ENCODE peak calls at places on chromosome 18, in five cellular contexts. F is ascending aorta, K is ovary, B is cardiac muscle cell, H is SJSA1. V is an unnamed sample.

GRCh38 chr18:10094154-10094553 is 180.3 kb downstream of the VAPA start:
- DNase-seq in K (no peak), F (no peak), B (no peak), H (peak; percentile 6), V (no peak)

GRCh38 chr18:48818329-48819254 is 132.2 kb downstream of the SMAD7 start:
- DNase-seq in H (no peak), K (peak; percentile 4), F (no peak), B (no peak), V (peak; percentile 32)

GRCh38 chr18:48953096-48953706 is 2.4 kb upstream of the SMAD7 start:
- DNase-seq in F (no peak), B (no peak), H (no peak), K (no peak), V (no peak)

GRCh38 chr18:2714140-2714539 is 58.6 kb downstream of the SMCHD1 start:
- DNase-seq in F (no peak), K (no peak), B (no peak), H (no peak), V (no peak)

GRCh38 chr18:9950289-9951016 is 36.6 kb downstream of the VAPA start:
- DNase-seq in K (no peak), H (no peak), F (no peak), B (no peak), V (no peak)

GRCh38 chr18:54774423-54774822 is 53.9 kb upstream of the RAB27B start:
- DNase-seq in K (no peak), H (peak; percentile 62), B (no peak), F (no peak), V (no peak)

GRCh38 chr18:75267643-75268184 is 57.1 kb downstream of the TSHZ1 start:
- DNase-seq in B (no peak), K (no peak), F (no peak), H (no peak), V (no peak)

GRCh38 chr18:77100751-77101355 is 31.7 kb downstream of the MBP start:
- DNase-seq in K (no peak), F (no peak), B (no peak), H (peak; percentile 8), V (no peak)

GRCh38 chr18:49988733-49989132 is 175.4 kb upstream of the ACAA2 start:
- DNase-seq in B (no peak), H (no peak), K (no peak), F (no peak), V (no peak)

GRCh38 chr18:74196220-74197119 is 48.1 kb downstream of the TIMM21 start:
- DNase-seq in F (no peak), H (peak; percentile 70), B (peak; percentile 72), K (no peak), V (peak; percentile 63)

GRCh38 chr18:35030234-35030989 is 10.8 kb upstream of the MAPRE2 start:
- DNase-seq in B (no peak), F (no peak), H (peak; percentile 27), K (no peak), V (no peak)

GRCh38 chr18:47594621-47595086 is 335.8 kb downstream of the SMAD2 start:
- DNase-seq in F (no peak), K (no peak), H (no peak), B (no peak), V (no peak)

GRCh38 chr18:456361-456821 is 44.1 kb downstream of the COLEC12 start:
- DNase-seq in B (no peak), K (no peak), H (no peak), F (no peak), V (no peak)

GRCh38 chr18:56245856-56246575 is 392.4 kb downstream of the TXNL1 start:
- DNase-seq in B (no peak), F (no peak), H (peak; percentile 97), K (no peak), V (no peak)

GRCh38 chr18:433297-433696 is 67.2 kb downstream of the COLEC12 start:
- DNase-seq in F (no peak), K (no peak), H (no peak), B (no peak), V (no peak)

GRCh38 chr18:10526211-10526949 is 553 bp downstream of the NAPG start:
- DNase-seq in K (peak; percentile 77), H (peak; percentile 37), B (peak; percentile 85), F (no peak), V (peak; percentile 83)

GRCh38 chr18:77339093-77339492 is 89.4 kb downstream of the GALR1 start:
- DNase-seq in H (no peak), K (no peak), F (no peak), B (no peak), V (no peak)

GRCh38 chr18:9884090-9884489 is 1.7 kb upstream of the TXNDC2 start:
- DNase-seq in K (no peak), F (no peak), B (no peak), H (no peak), V (no peak)

GRCh38 chr18:69599377-69599776 is 198.7 kb downstream of the DOK6 start:
- DNase-seq in F (no peak), B (no peak), K (no peak), H (no peak), V (no peak)

GRCh38 chr18:56096861-56097260 is 508.9 kb upstream of the TCF4 start:
- DNase-seq in B (no peak), K (no peak), H (no peak), F (no peak), V (no peak)

GRCh38 chr18:48683661-48684060 is 144.8 kb downstream of the CTIF start:
- DNase-seq in B (no peak), F (no peak), H (no peak), K (peak; percentile 15), V (no peak)

GRCh38 chr18:78915446-78916008 is 64.1 kb upstream of the SALL3 start:
- DNase-seq in H (no peak), F (no peak), K (no peak), B (no peak), V (peak; percentile 24)

GRCh38 chr18:48973731-48974130 is 23.0 kb upstream of the SMAD7 start:
- DNase-seq in B (peak; percentile 41), F (no peak), K (no peak), H (no peak), V (peak; percentile 65)

GRCh38 chr18:10460414-10461018 is 6.1 kb downstream of the APCDD1 start:
- DNase-seq in K (no peak), H (no peak), B (no peak), F (no peak), V (no peak)

GRCh38 chr18:60469396-60469795 is 96.8 kb upstream of the MC4R start:
- DNase-seq in B (no peak), F (no peak), H (no peak), K (no peak), V (no peak)

GRCh38 chr18:48854780-48855179 is 96.0 kb downstream of the SMAD7 start:
- DNase-seq in K (no peak), F (no peak), H (no peak), B (no peak), V (no peak)

GRCh38 chr18:56661414-56662101 is 10.4 kb downstream of the WDR7 start:
- DNase-seq in H (no peak), B (no peak), K (no peak), F (no peak), V (no peak)

GRCh38 chr18:48927286-48928080 is 23.3 kb downstream of the SMAD7 start:
- DNase-seq in K (no peak), F (no peak), H (no peak), B (no peak), V (no peak)

GRCh38 chr18:26963292-26963691 is 97.8 kb upstream of the AQP4 start:
- DNase-seq in K (no peak), F (no peak), H (no peak), B (peak; percentile 28), V (no peak)

GRCh38 chr18:26911840-26912239 is 46.3 kb upstream of the AQP4 start:
- DNase-seq in F (no peak), K (no peak), B (peak; percentile 15), H (no peak), V (no peak)

GRCh38 chr18:3624818-3625716 is 175.1 kb downstream of the TGIF1 start:
- DNase-seq in K (no peak), H (peak; percentile 98), F (no peak), B (peak; percentile 7), V (peak; percentile 68)

GRCh38 chr18:25896178-25896780 is 194.1 kb downstream of the SS18 start:
- DNase-seq in B (peak; percentile 61), H (peak; percentile 31), K (peak; percentile 41), F (no peak), V (peak; percentile 53)

DNA sequence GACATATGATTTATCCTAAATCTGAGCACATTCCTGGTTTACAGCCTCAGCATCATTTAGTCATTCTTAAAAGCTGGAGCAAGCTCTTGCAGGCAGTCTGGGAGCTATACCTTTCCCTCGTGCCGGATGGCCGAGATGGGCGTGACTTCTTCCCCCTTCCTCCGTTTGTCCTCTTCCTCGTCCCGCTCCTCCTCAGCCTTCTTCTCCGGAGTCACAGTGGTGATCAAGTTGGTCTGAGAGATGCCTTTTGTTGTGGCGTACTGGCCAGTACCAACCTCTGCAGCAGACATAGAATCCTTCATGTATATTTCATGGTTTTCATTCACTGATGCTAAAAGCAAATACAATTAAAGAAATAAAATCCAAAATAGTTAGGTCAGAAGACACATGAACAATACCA is 124.1 kb upstream of the ZBTB14 start:
- DNase-seq in B (no peak), F (no peak), K (no peak), H (no peak), V (no peak)
- H3K4me3 ChIP-seq in B (no peak overlapping the region), F (no peak overlapping the region), K (no peak overlapping the region), H (no peak overlapping the region), V (no peak overlapping the region)

GRCh38 chr18:24443870-24444269 is 16.6 kb upstream of the HRH4 start:
- DNase-seq in H (no peak), F (no peak), B (no peak), K (no peak), V (no peak)
- H3K4me1 ChIP-seq in H (no peaks in the 10 kb centered on the region), F (no peaks in the 10 kb centered on the region), B (no peaks in the 10 kb centered on the region), K (no peaks in the 10 kb centered on the region), V (no peaks in the 10 kb centered on the region)

GRCh38 chr18:61949946-61950345 is 57.1 kb upstream of the RNF152 start:
- DNase-seq in F (no peak), K (no peak), H (peak; percentile 90), B (no peak), V (no peak)
- H3K4me3 ChIP-seq in F (peak overlapping the region; percentile 49), K (no peak overlapping the region), H (peak overlapping the region; percentile 30), B (no peak overlapping the region), V (no peak overlapping the region)

DNA sequence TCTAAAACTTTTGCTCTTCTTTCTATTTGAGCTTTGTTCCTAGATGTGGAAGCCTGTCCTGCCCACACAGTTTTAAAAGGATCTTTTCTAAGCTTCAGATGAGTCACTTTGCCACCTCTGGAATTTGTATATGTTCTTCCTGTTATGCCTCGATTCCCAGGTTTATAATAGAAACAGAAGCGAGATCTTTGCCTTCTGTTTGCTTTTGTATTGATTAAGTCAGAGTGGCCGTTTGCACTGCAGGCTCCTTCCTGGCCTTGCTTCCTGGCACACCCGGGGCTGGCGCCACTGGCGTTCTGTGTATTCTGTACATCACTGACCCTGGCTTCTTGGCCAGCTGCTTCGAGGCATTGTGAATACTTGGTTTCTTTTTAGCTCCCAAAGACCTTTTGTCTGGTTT is 91.8 kb downstream of the MTCL1 start:
- DNase-seq in H (peak; percentile 67), F (no peak), B (no peak), K (no peak), V (peak; percentile 19)
- H3K4me1 ChIP-seq in H (peaks cover 84% of the 10 kb centered on the region), F (peaks cover 9% of the 10 kb centered on the region), B (peaks cover 16% of the 10 kb centered on the region), K (peaks cover 2% of the 10 kb centered on the region), V (peaks cover 8% of the 10 kb centered on the region)

GRCh38 chr18:22170421-22171262 is 1.3 kb downstream of the GATA6 start:
- DNase-seq in K (peak; percentile 81), H (peak; percentile 84), B (peak; percentile 59), F (no peak), V (peak; percentile 80)
- H3K4me3 ChIP-seq in K (peak overlapping the region; percentile 98), H (peak overlapping the region; percentile 86), B (peak overlapping the region; percentile 94), F (peak overlapping the region; percentile 89), V (peak overlapping the region; percentile 100)